ENCODE peak calls at places on chromosomes 3 and 15, in six cellular contexts. P is CD4-positive, CD25-positive, alpha-beta regulatory T cell; V is testis; M is EH; R is AG08396; D is left colon. G is an unnamed sample.

GRCh38 chr3:4493931-4494806 is 1.0 kb downstream of the ITPR1 start:
- DNase-seq in D (peak), M (peak), V (peak), P (peak), R (peak), G (no peak)

GRCh38 chr3:27658741-27659140 is 63.4 kb downstream of the EOMES start:
- DNase-seq in M (peak), V (no peak), P (no peak), R (no peak), D (no peak), G (no peak)

GRCh38 chr3:155742339-155742980 is 2.4 kb downstream of the PLCH1 start:
- DNase-seq in D (no peak), R (no peak), P (no peak), M (peak), V (no peak), G (no peak)

GRCh38 chr3:9396301-9396631 is 1.1 kb upstream of the SETD5 start:
- DNase-seq in P (peak), R (peak), M (peak), V (peak), D (peak), G (peak)

GRCh38 chr15:89599021-89599420 is 23.8 kb downstream of the TICRR start:
- DNase-seq in P (no peak), R (no peak), M (no peak), V (no peak), D (no peak), G (no peak)

GRCh38 chr15:63752075-63752684 is 81.6 kb downstream of the HERC1 start:
- DNase-seq in V (peak), M (peak), D (peak), P (peak), R (peak), G (peak)

GRCh38 chr3:160369784-160370183 is 29.2 kb downstream of the IFT80 start:
- DNase-seq in R (no peak), D (no peak), P (peak), V (no peak), M (no peak), G (no peak)

GRCh38 chr15:60464836-60465630 is 13.9 kb downstream of the ICE2 start:
- DNase-seq in P (no peak), R (no peak), V (no peak), D (no peak), M (no peak), G (no peak)

GRCh38 chr15:43886558-43886957 is 59.8 kb downstream of the WDR76 start:
- DNase-seq in M (no peak), P (no peak), D (no peak), R (no peak), V (no peak), G (no peak)

GRCh38 chr15:28885630-28886430 is at the start of gene APBA2:
- DNase-seq in R (peak), D (peak), V (peak), P (peak), M (peak), G (no peak)

GRCh38 chr3:187922704-187923393 is 177.6 kb upstream of the BCL6 start:
- DNase-seq in D (no peak), R (peak), M (peak), P (peak), V (no peak), G (no peak)

G was measured in Peyer's patch.